ENCODE peak calls at places on chromosome 2, in nine cellular contexts. V is GM04503; W is cardiac septum; R is H54; N is activated T-cell treated with anti-CD3 and anti-CD28 coated beads for 24 hours; D is T-cell; A is dorsolateral prefrontal cortex; T is stimulated activated CD8-positive, alpha-beta memory T cell treated with anti-CD3 and anti-CD28 coated beads, Interleukin-15, amount 100 ng/mL, for 24 hours; C is upper lobe of right lung. S is an unnamed sample.

GRCh38 chr2:231332388-231332787 is 63.1 kb upstream of the B3GNT7 start:
- DNase-seq in V (no peak), W (no peak), R (peak), N (no peak), D (no peak), A (no peak), T (no peak), C (no peak), S (no peak)

GRCh38 chr2:216687646-216688045 is 7.7 kb downstream of the IGFBP5 start:
- DNase-seq in V (no peak), W (peak), R (no peak), N (no peak), D (no peak), A (no peak), T (no peak), C (peak), S (no peak)

GRCh38 chr2:220076734-220077133 is 449.3 kb downstream of the SLC4A3 start:
- DNase-seq in V (peak), W (no peak), R (no peak), N (no peak), D (no peak), A (no peak), T (no peak), C (no peak), S (no peak)

GRCh38 chr2:47083886-47084682 is 71.0 kb downstream of the STPG4 start:
- DNase-seq in V (no peak), W (no peak), R (no peak), N (no peak), D (no peak), A (no peak), T (no peak), C (no peak), S (peak)

GRCh38 chr2:199228887-199229819 is 228.6 kb downstream of the SATB2 start:
- DNase-seq in V (peak), W (no peak), R (peak), N (peak), D (no peak), A (no peak), T (no peak), C (no peak), S (no peak)

GRCh38 chr2:44060990-44061389 is 65.2 kb upstream of the LRPPRC start:
- DNase-seq in V (no peak), W (no peak), R (no peak), N (no peak), D (no peak), A (no peak), T (no peak), C (no peak), S (no peak)

GRCh38 chr2:241256168-241256545 is 59.3 kb downstream of the HDLBP start:
- DNase-seq in V (no peak), W (no peak), R (no peak), N (no peak), D (no peak), A (no peak), T (no peak), C (no peak), S (no peak)

GRCh38 chr2:136025057-136025973 is 39.9 kb upstream of the DARS1 start:
- DNase-seq in V (no peak), W (peak), R (no peak), N (no peak), D (no peak), A (peak), T (no peak), C (peak), S (peak)

GRCh38 chr2:83471708-83472107 is 987.4 kb downstream of the SUCLG1 start:
- DNase-seq in V (no peak), W (no peak), R (no peak), N (no peak), D (no peak), A (no peak), T (no peak), C (no peak), S (no peak)

GRCh38 chr2:70607121-70607551 is 53.5 kb upstream of the TGFA start:
- DNase-seq in V (no peak), W (no peak), R (peak), N (no peak), D (no peak), A (no peak), T (no peak), C (no peak), S (no peak)

GRCh38 chr2:113357071-113357470 is 78.3 kb upstream of the PAX8 start:
- DNase-seq in V (no peak), W (no peak), R (no peak), N (no peak), D (no peak), A (no peak), T (no peak), C (no peak), S (no peak)

GRCh38 chr2:216074794-216075193 is 6.8 kb downstream of the PECR start:
- DNase-seq in V (no peak), W (no peak), R (no peak), N (no peak), D (no peak), A (no peak), T (no peak), C (no peak), S (no peak)

GRCh38 chr2:190599073-190599472 is 49.8 kb upstream of the NAB1 start:
- DNase-seq in V (no peak), W (no peak), R (no peak), N (no peak), D (no peak), A (no peak), T (no peak), C (no peak), S (no peak)

GRCh38 chr2:42492691-42493467 is 903 bp downstream of the KCNG3 start:
- DNase-seq in V (no peak), W (no peak), R (no peak), N (peak), D (peak), A (no peak), T (peak), C (peak), S (no peak)

GRCh38 chr2:231877533-231878456 is 48.4 kb downstream of the NPPC start:
- DNase-seq in V (no peak), W (peak), R (peak), N (no peak), D (no peak), A (no peak), T (no peak), C (no peak), S (no peak)

GRCh38 chr2:225033440-225034390 is 8.6 kb downstream of the DOCK10 start:
- DNase-seq in V (no peak), W (no peak), R (no peak), N (no peak), D (no peak), A (no peak), T (no peak), C (no peak), S (no peak)

GRCh38 chr2:178827739-178828487 is 20.7 kb upstream of the TTN start:
- DNase-seq in V (no peak), W (no peak), R (no peak), N (no peak), D (no peak), A (no peak), T (no peak), C (no peak), S (no peak)

GRCh38 chr2:181203412-181203811 is 223.0 kb downstream of the UBE2E3 start:
- DNase-seq in V (peak), W (no peak), R (peak), N (no peak), D (no peak), A (no peak), T (no peak), C (no peak), S (no peak)

GRCh38 chr2:55365303-55365702 is 54.4 kb downstream of the CCDC88A start:
- DNase-seq in V (no peak), W (no peak), R (no peak), N (no peak), D (no peak), A (no peak), T (no peak), C (no peak), S (no peak)

GRCh38 chr2:30030361-30030760 is 109.0 kb upstream of the ALK start:
- DNase-seq in V (no peak), W (no peak), R (no peak), N (no peak), D (no peak), A (no peak), T (no peak), C (no peak), S (no peak)

GRCh38 chr2:175366814-175367213 is 185.3 kb upstream of the ATP5MC3 start:
- DNase-seq in V (no peak), W (no peak), R (peak), N (no peak), D (no peak), A (no peak), T (no peak), C (no peak), S (peak)

GRCh38 chr2:145022021-145022670 is 502.2 kb upstream of the ZEB2 start:
- DNase-seq in V (no peak), W (no peak), R (no peak), N (no peak), D (no peak), A (no peak), T (no peak), C (no peak), S (peak)

GRCh38 chr2:166334800-166335199 is 40.9 kb downstream of the SCN9A start:
- DNase-seq in V (no peak), W (no peak), R (no peak), N (no peak), D (no peak), A (no peak), T (no peak), C (no peak), S (no peak)

GRCh38 chr2:152097291-152098032 is 1.4 kb downstream of the CACNB4 start:
- DNase-seq in V (no peak), W (no peak), R (peak), N (no peak), D (no peak), A (no peak), T (no peak), C (no peak), S (no peak)

S was measured in heart left ventricle.